ENCODE peak calls at places on chromosomes 1 and 21, in five cellular contexts. M is fibroblast of mammary gland, Y is foreskin fibroblast, L is astrocyte, R is cardiac fibroblast. O is an unnamed sample.

GRCh38 chr1:3910769-3911520 is 10.9 kb upstream of the C1orf174 start:
- DNase-seq in Y (no peak), M (peak), L (no peak), R (peak), O (peak)

GRCh38 chr1:74689800-74690696 is 16.5 kb upstream of the ERICH3 start:
- DNase-seq in L (no peak), Y (peak), M (peak), R (peak), O (peak)

GRCh38 chr1:26165126-26165892 is 3.5 kb downstream of the C1orf232 start:
- DNase-seq in Y (no peak), L (no peak), M (no peak), R (no peak), O (no peak)

GRCh38 chr21:25837545-25838263 is 102.9 kb downstream of the GABPA start:
- DNase-seq in R (peak), L (peak), M (peak), Y (peak), O (no peak)

GRCh38 chr1:21317035-21317689 is 26.9 kb upstream of the ECE1 start:
- DNase-seq in M (peak), L (peak), Y (peak), R (peak), O (no peak)

GRCh38 chr21:36005018-36005417 is 55.3 kb downstream of the SETD4 start:
- DNase-seq in L (no peak), R (peak), M (peak), Y (no peak), O (no peak)

GRCh38 chr1:198214924-198215323 is 58.1 kb downstream of the NEK7 start:
- DNase-seq in R (no peak), M (no peak), L (no peak), Y (no peak), O (no peak)

GRCh38 chr1:1199141-1199960 is 7.0 kb downstream of the TNFRSF18 start:
- DNase-seq in R (no peak), Y (no peak), L (no peak), M (no peak), O (no peak)

GRCh38 chr21:43361127-43361492 is 65.8 kb downstream of the SIK1 start:
- DNase-seq in Y (peak), L (no peak), M (peak), R (peak), O (peak)

GRCh38 chr1:244092293-244093264 is 41.5 kb downstream of the ZBTB18 start:
- DNase-seq in M (peak), L (peak), Y (peak), R (peak), O (no peak)

GRCh38 chr1:165179306-165179705 is 177.2 kb downstream of the LMX1A start:
- DNase-seq in L (no peak), Y (no peak), M (no peak), R (no peak), O (no peak)

GRCh38 chr1:104294259-104294658 is 544.6 kb downstream of the AMY1C start:
- DNase-seq in R (no peak), Y (no peak), L (no peak), M (no peak), O (no peak)

GRCh38 chr1:191490303-191490702 is 668.0 kb upstream of the RGS18 start:
- DNase-seq in L (no peak), Y (no peak), M (no peak), R (no peak), O (no peak)

GRCh38 chr1:21703318-21703963 is 34.3 kb upstream of the RAP1GAP start:
- DNase-seq in L (peak), M (peak), R (peak), Y (peak), O (peak)

GRCh38 chr1:47137925-47138615 is 829 bp downstream of the CYP4A22 start:
- DNase-seq in M (no peak), Y (no peak), L (no peak), R (no peak), O (no peak)

GRCh38 chr1:198943484-198943883 is 304.6 kb downstream of the PTPRC start:
- DNase-seq in Y (no peak), L (no peak), R (no peak), M (no peak), O (no peak)

GRCh38 chr21:33214056-33214455 is 15.7 kb upstream of the IFNAR2 start:
- DNase-seq in R (no peak), M (no peak), Y (no peak), L (no peak), O (no peak)

GRCh38 chr21:29360799-29361765 is 62.4 kb downstream of the BACH1 start:
- DNase-seq in L (no peak), Y (no peak), M (no peak), R (no peak), O (peak)

GRCh38 chr1:10186453-10187319 is 23.7 kb upstream of the KIF1B start:
- DNase-seq in M (peak), L (no peak), Y (peak), R (no peak), O (no peak)
- H3K4me3 ChIP-seq in M (no peak), L (no peak), Y (no peak), R (no peak), O (no peak)

GRCh38 chr1:100566300-100566699 is 28.4 kb downstream of the GPR88 start:
- DNase-seq in Y (no peak), L (no peak), R (no peak), M (no peak), O (no peak)
- H3K4me3 ChIP-seq in Y (no peak), L (no peak), R (no peak), M (no peak), O (no peak)

GRCh38 chr21:16195476-16195875 is 465.7 kb downstream of the USP25 start:
- DNase-seq in M (peak), R (peak), Y (peak), L (peak), O (no peak)

GRCh38 chr21:16196521-16197208 is 466.9 kb downstream of the USP25 start:
- DNase-seq in L (peak), M (peak), R (peak), Y (no peak), O (no peak)

GRCh38 chr21:16195896-16196443 is 466.2 kb downstream of the USP25 start:
- DNase-seq in Y (no peak), L (peak), M (peak), R (peak), O (no peak)

GRCh38 chr21:16193758-16194606 is 464.2 kb downstream of the USP25 start:
- DNase-seq in R (peak), Y (peak), L (peak), M (peak), O (no peak)

DNA sequence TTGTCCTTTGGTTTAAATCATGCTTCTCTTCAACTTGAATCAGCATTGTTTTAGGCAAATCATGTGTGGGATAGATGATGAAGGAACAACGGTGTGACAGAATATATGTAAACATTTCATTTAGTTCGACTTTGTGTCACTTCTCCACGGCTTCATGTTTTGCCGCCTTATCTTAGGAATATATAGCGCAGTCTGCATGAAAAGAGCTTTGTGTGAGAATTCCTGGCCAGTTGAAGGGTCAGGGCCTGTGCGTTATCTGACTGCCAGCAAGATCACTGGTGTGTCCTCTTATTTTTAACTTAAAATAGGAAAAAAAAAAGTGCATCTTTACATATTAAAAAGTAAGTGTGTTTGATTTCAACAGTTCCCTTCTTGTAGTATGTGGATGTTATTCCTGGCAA is 465.1 kb downstream of the USP25 start:
- DNase-seq in Y (no peak), L (peak), M (peak), R (peak), O (no peak)
- H3K4me3 ChIP-seq in Y (peak), L (peak), M (peak), R (peak), O (no peak)

GRCh38 chr1:64540265-64540791 is 70.4 kb downstream of the CACHD1 start:
- DNase-seq in Y (peak), R (peak), L (no peak), M (peak), O (peak)

GRCh38 chr1:64537942-64538341 is 68.0 kb downstream of the CACHD1 start:
- DNase-seq in L (no peak), Y (no peak), R (no peak), M (no peak), O (no peak)

GRCh38 chr1:64539279-64539678 is 69.3 kb downstream of the CACHD1 start:
- DNase-seq in Y (no peak), M (no peak), L (no peak), R (no peak), O (no peak)

GRCh38 chr1:64538389-64538788 is 68.5 kb downstream of the CACHD1 start:
- DNase-seq in Y (no peak), L (no peak), R (no peak), M (no peak), O (no peak)

DNA sequence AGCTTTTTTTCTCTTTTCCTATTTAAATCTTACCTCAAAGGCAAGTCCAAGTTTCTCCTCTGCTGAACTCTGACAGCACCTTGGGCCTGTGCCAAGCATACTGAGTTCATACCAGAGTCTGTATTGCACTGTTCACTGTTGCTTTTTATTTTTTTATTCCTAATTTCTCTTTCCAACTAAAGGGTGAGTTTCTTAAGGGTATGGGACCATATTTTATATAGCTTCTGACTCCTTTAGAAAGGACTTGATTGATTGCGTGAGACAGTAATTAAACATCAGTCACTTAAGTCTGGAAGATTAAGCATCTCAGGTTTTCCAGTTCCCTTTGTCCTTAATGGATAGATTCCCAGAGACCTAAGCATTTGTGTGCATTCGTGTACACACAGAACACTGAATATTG is 69.9 kb downstream of the CACHD1 start:
- DNase-seq in L (peak), R (peak), M (peak), Y (peak), O (no peak)
- H3K4me3 ChIP-seq in L (peak), R (no peak), M (peak), Y (peak), O (no peak)

GRCh38 chr1:113940365-113941244 is 11.5 kb downstream of the HIPK1 start:
- DNase-seq in R (no peak), L (no peak), Y (no peak), M (no peak), O (peak)
- H3K4me3 ChIP-seq in R (no peak), L (no peak), Y (no peak), M (no peak), O (peak)